ENCODE peak calls at places on chromosomes 1 and 21, in eight cellular contexts. H, P, J, T, E, Z, X and L are unnamed samples.

GRCh38 chr1:110525250-110525597 is 6.2 kb upstream of the KCNA10 start:
- DNase-seq in P (no peak), E (no peak), Z (no peak), T (no peak), H (no peak), X (no peak), J (no peak), L (no peak)

GRCh38 chr1:220093361-220094015 is 444 bp upstream of the IARS2 start:
- DNase-seq in H (no peak), X (no peak), E (no peak), P (no peak), J (peak; percentile 6), Z (no peak), T (no peak), L (no peak)

GRCh38 chr1:114092118-114092517 is 61.6 kb downstream of the SYT6 start:
- DNase-seq in X (no peak), Z (no peak), E (no peak), T (no peak), H (no peak), J (no peak), P (no peak), L (no peak)

GRCh38 chr21:46509760-46510159 is 51.1 kb downstream of the DIP2A start:
- DNase-seq in J (no peak), T (no peak), E (peak; percentile 81), H (no peak), P (no peak), Z (no peak), X (no peak), L (no peak)

GRCh38 chr1:12636098-12636950 is 7.6 kb upstream of the AADACL4 start:
- DNase-seq in H (no peak), J (no peak), T (peak; percentile 85), X (no peak), P (no peak), Z (peak; percentile 77), E (peak; percentile 28), L (no peak)

GRCh38 chr1:17195731-17196130 is 9.2 kb upstream of the PADI1 start:
- DNase-seq in P (no peak), X (peak; percentile 44), Z (peak; percentile 23), T (no peak), E (no peak), J (no peak), H (no peak), L (peak; percentile 34)

GRCh38 chr21:26368591-26368990 is 198.0 kb upstream of the APP start:
- DNase-seq in H (no peak), E (no peak), J (no peak), T (no peak), X (no peak), P (no peak), Z (no peak), L (no peak)

GRCh38 chr1:116929961-116930592 is 20.4 kb downstream of the PTGFRN start:
- DNase-seq in T (peak; percentile 68), P (no peak), Z (no peak), X (no peak), J (no peak), H (no peak), E (no peak), L (no peak)

GRCh38 chr1:110198746-110199145 is 11.4 kb upstream of the KCNC4 start:
- DNase-seq in Z (no peak), E (no peak), H (no peak), J (no peak), T (no peak), P (no peak), X (no peak), L (no peak)

GRCh38 chr21:42652527-42653491 is 612 bp upstream of the PDE9A start:
- DNase-seq in Z (peak; percentile 80), E (peak; percentile 31), T (peak; percentile 30), J (peak; percentile 82), P (no peak), X (peak; percentile 89), H (no peak), L (peak; percentile 92)

GRCh38 chr21:35529141-35529863 is 480.2 kb upstream of the RUNX1 start:
- DNase-seq in H (no peak), J (no peak), T (peak; percentile 48), Z (no peak), X (no peak), P (no peak), E (peak; percentile 72), L (no peak)
- H3K4me3 ChIP-seq in H (no peak overlapping the region), J (no peak overlapping the region), T (peak overlapping the region; percentile 15), Z (peak overlapping the region; percentile 49), X (peak overlapping the region; percentile 25), P (peak overlapping the region; percentile 59), E (peak overlapping the region; percentile 33), L (peak overlapping the region; percentile 39)

GRCh38 chr1:99766378-99766800 is at the start of gene FRRS1:
- DNase-seq in P (peak; percentile 79), H (peak; percentile 54), T (peak; percentile 78), Z (peak; percentile 59), J (peak; percentile 91), X (peak; percentile 77), E (peak; percentile 64), L (no peak)
- H3K4me3 ChIP-seq in P (peak within 1 kb of the TSS; percentile 87), H (peak within 1 kb of the TSS; percentile 63), T (peak within 1 kb of the TSS; percentile 64), Z (peak within 1 kb of the TSS; percentile 76), J (peak within 1 kb of the TSS; percentile 42), X (peak within 1 kb of the TSS; percentile 61), E (peak within 1 kb of the TSS; percentile 95), L (peak within 1 kb of the TSS; percentile 58)

GRCh38 chr1:67735220-67735619 is 50.2 kb downstream of the GADD45A start:
- DNase-seq in T (peak; percentile 49), J (no peak), P (no peak), Z (no peak), E (no peak), X (no peak), H (no peak), L (no peak)

GRCh38 chr1:67737875-67738274 is 52.9 kb downstream of the GADD45A start:
- DNase-seq in J (no peak), E (no peak), Z (no peak), X (no peak), P (no peak), H (no peak), T (no peak), L (no peak)

GRCh38 chr1:67733741-67734690 is 49.0 kb downstream of the GADD45A start:
- DNase-seq in T (no peak), H (no peak), Z (no peak), P (no peak), E (no peak), J (no peak), X (no peak), L (no peak)

GRCh38 chr1:67736750-67737149 is 51.7 kb downstream of the GADD45A start:
- DNase-seq in J (no peak), H (no peak), P (no peak), Z (no peak), T (no peak), E (no peak), X (no peak), L (no peak)

GRCh38 chr1:67735806-67736627 is 51.0 kb downstream of the GADD45A start:
- DNase-seq in E (peak; percentile 96), H (peak; percentile 87), X (peak; percentile 67), J (no peak), T (peak; percentile 98), Z (peak; percentile 78), P (peak; percentile 73), L (peak; percentile 78)
- H3K4me3 ChIP-seq in E (peak overlapping the region; percentile 0), H (peak overlapping the region; percentile 20), X (no peak overlapping the region), J (no peak overlapping the region), T (peak overlapping the region; percentile 20), Z (peak overlapping the region; percentile 22), P (peak overlapping the region; percentile 33), L (no peak overlapping the region)

DNA sequence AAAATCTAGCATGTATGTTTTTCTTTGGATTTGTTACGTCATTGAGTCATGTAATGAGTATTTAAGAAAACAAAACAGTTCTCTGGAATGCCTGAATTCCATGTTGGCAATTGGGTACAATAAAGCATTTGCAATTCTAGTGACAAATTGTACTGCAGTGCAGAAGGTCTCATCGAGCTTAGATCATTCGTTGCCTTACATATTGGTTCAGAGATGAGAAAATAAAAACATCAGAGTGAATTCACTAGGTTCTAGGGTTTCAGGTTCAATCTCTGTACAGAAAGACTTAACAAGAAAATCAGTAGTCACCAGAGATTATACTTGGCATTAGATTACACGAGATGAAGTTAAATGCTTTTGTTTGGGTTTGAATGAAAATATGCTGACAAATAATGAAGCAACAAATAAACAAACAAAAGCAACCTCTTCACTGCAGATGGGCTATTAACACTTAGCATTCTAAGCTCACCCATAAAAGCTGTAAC is 124.7 kb downstream of the RYR2 start:
- DNase-seq in P (no peak), J (no peak), X (no peak), H (no peak), Z (no peak), T (no peak), E (peak; percentile 25), L (no peak)
- H3K4me3 ChIP-seq in P (no peak overlapping the region), J (no peak overlapping the region), X (no peak overlapping the region), H (no peak overlapping the region), Z (no peak overlapping the region), T (no peak overlapping the region), E (no peak overlapping the region), L (no peak overlapping the region)

GRCh38 chr1:243447844-243448243 is 192.0 kb downstream of the SDCCAG8 start:
- DNase-seq in X (no peak), Z (no peak), J (no peak), P (no peak), T (no peak), E (no peak), H (no peak), L (no peak)
- H3K4me3 ChIP-seq in X (no peak overlapping the region), Z (no peak overlapping the region), J (no peak overlapping the region), P (no peak overlapping the region), T (no peak overlapping the region), E (no peak overlapping the region), H (no peak overlapping the region), L (no peak overlapping the region)

GRCh38 chr1:246893205-246893939 is 38.4 kb downstream of the AHCTF1 start:
- DNase-seq in X (no peak), H (no peak), Z (no peak), P (peak; percentile 19), T (no peak), E (no peak), J (no peak), L (no peak)

GRCh38 chr1:246888522-246888921 is 43.2 kb downstream of the AHCTF1 start:
- DNase-seq in E (no peak), J (no peak), X (no peak), T (no peak), P (no peak), Z (no peak), H (no peak), L (no peak)

DNA sequence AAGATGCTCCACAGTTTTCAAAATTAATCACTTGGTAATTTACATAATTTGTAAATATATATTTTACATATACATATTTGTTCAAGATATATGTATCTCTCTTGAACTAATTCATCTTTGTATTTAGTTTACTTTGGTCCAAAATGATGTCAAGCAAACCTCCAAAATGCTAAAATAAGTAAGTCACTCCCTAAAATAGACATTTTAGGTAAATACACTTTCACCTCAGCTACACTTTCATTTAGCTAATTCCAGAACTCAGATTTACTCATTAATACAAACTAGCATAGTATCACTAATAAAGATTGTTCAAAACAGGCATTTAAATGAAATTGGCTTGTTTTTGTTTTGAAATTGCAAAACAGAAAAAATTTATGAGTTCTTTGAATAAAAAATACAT is 40.6 kb downstream of the AHCTF1 start:
- DNase-seq in P (no peak), H (no peak), Z (no peak), X (no peak), T (no peak), E (no peak), J (no peak), L (no peak)
- H3K4me3 ChIP-seq in P (no peak overlapping the region), H (no peak overlapping the region), Z (no peak overlapping the region), X (no peak overlapping the region), T (no peak overlapping the region), E (no peak overlapping the region), J (no peak overlapping the region), L (no peak overlapping the region)